ENCODE peak calls at places on chromosomes 16 and 17, in nine cellular contexts. V, U, M, G, A, E, C, H and X are unnamed samples.

GRCh38 chr16:3731126-3731935 is 14.0 kb upstream of the TRAP1 start:
- DNase-seq in V (no peak), U (no peak), M (no peak), G (no peak), A (no peak), E (no peak), C (no peak), H (no peak), X (no peak)

GRCh38 chr16:25126820-25127232 is 15.3 kb downstream of the LCMT1 start:
- DNase-seq in V (no peak), U (peak; percentile 84), M (peak; percentile 91), G (no peak), A (no peak), E (no peak), C (peak; percentile 22), H (no peak), X (no peak)

GRCh38 chr16:4373356-4373908 is 1.8 kb downstream of the VASN start:
- DNase-seq in V (no peak), U (no peak), M (no peak), G (no peak), A (no peak), E (no peak), C (no peak), H (no peak), X (no peak)

GRCh38 chr17:31156326-31156725 is 61.5 kb downstream of the NF1 start:
- DNase-seq in V (no peak), U (peak; percentile 12), M (peak; percentile 59), G (no peak), A (no peak), E (no peak), C (no peak), H (no peak), X (no peak)

GRCh38 chr16:81185416-81185815 is 53.1 kb upstream of the BCO1 start:
- DNase-seq in V (no peak), U (no peak), M (no peak), G (no peak), A (no peak), E (no peak), C (no peak), H (no peak), X (no peak)

GRCh38 chr16:68235105-68235881 is 634 bp downstream of the ESRP2 start:
- DNase-seq in V (no peak), U (no peak), M (no peak), G (no peak), A (no peak), E (no peak), C (no peak), H (no peak), X (peak; percentile 70)

GRCh38 chr17:77741109-77741508 is 217.4 kb upstream of the TNRC6C start:
- DNase-seq in V (no peak), U (no peak), M (no peak), G (no peak), A (no peak), E (no peak), C (no peak), H (peak; percentile 28), X (no peak)

GRCh38 chr17:8941520-8941919 is 24.0 kb downstream of the PIK3R5 start:
- DNase-seq in V (no peak), U (no peak), M (no peak), G (no peak), A (no peak), E (no peak), C (no peak), H (peak; percentile 53), X (no peak)

GRCh38 chr17:45924332-45924820 is 30.0 kb downstream of the MAPT start:
- DNase-seq in V (no peak), U (no peak), M (no peak), G (no peak), A (no peak), E (no peak), C (no peak), H (no peak), X (no peak)

GRCh38 chr16:1277945-1278282 is 22.0 kb downstream of the TPSD1 start:
- DNase-seq in V (no peak), U (no peak), M (no peak), G (no peak), A (no peak), E (peak; percentile 82), C (no peak), H (no peak), X (no peak)

GRCh38 chr16:1279081-1279944 is 23.4 kb downstream of the TPSD1 start:
- DNase-seq in V (no peak), U (no peak), M (no peak), G (no peak), A (no peak), E (no peak), C (no peak), H (no peak), X (no peak)

GRCh38 chr16:1279945-1280589 is 24.2 kb downstream of the TPSD1 start:
- DNase-seq in V (no peak), U (no peak), M (no peak), G (no peak), A (no peak), E (peak; percentile 82), C (no peak), H (no peak), X (peak; percentile 67)

GRCh38 chr16:1277016-1277944 is 21.4 kb downstream of the TPSD1 start:
- DNase-seq in V (no peak), U (no peak), M (no peak), G (no peak), A (no peak), E (peak; percentile 81), C (no peak), H (no peak), X (no peak)

GRCh38 chr16:1278456-1278855 is 22.6 kb downstream of the TPSD1 start:
- DNase-seq in V (no peak), U (no peak), M (no peak), G (no peak), A (no peak), E (peak; percentile 85), C (no peak), H (no peak), X (peak; percentile 73)
- TF ChIP-seq CTCF in V (no peak), U (no peak), M (no peak), G (no peak), A (no peak), E (no peak), C (no peak), H (no peak), X (peak; percentile 58)

GRCh38 chr17:76540381-76541300 is 797 bp downstream of the PRCD start:
- DNase-seq in V (peak; percentile 97), U (peak; percentile 96), M (peak; percentile 94), G (peak; percentile 76), A (peak; percentile 85), E (peak; percentile 96), C (peak; percentile 93), H (no peak), X (peak; percentile 92)
- TF ChIP-seq CTCF in V (peak; percentile 47), U (peak; percentile 6), M (peak; percentile 17), G (peak; percentile 4), A (no peak), E (no peak), C (peak; percentile 17), H (no peak), X (peak; percentile 44)

GRCh38 chr16:11100239-11100750 is 155.7 kb downstream of the SOCS1 start:
- DNase-seq in V (peak; percentile 70), U (peak; percentile 93), M (peak; percentile 94), G (peak; percentile 74), A (peak; percentile 18), E (no peak), C (no peak), H (no peak), X (no peak)

GRCh38 chr16:11099672-11100195 is 155.4 kb downstream of the CLEC16A start:
- DNase-seq in V (no peak), U (no peak), M (no peak), G (no peak), A (no peak), E (no peak), C (no peak), H (no peak), X (no peak)

GRCh38 chr16:11102523-11102898 is 153.5 kb downstream of the SOCS1 start:
- DNase-seq in V (no peak), U (no peak), M (no peak), G (no peak), A (no peak), E (no peak), C (no peak), H (no peak), X (no peak)

GRCh38 chr16:11101283-11101682 is 154.7 kb downstream of the SOCS1 start:
- DNase-seq in V (no peak), U (no peak), M (no peak), G (no peak), A (no peak), E (no peak), C (no peak), H (no peak), X (no peak)

GRCh38 chr16:11101695-11102522 is 154.1 kb downstream of the SOCS1 start:
- DNase-seq in V (no peak), U (peak; percentile 90), M (peak; percentile 41), G (no peak), A (no peak), E (no peak), C (no peak), H (no peak), X (no peak)
- TF ChIP-seq CTCF in V (peak; percentile 42), U (peak; percentile 42), M (peak; percentile 15), G (no peak), A (no peak), E (no peak), C (no peak), H (no peak), X (no peak)

GRCh38 chr17:49002331-49002730 is 5.1 kb downstream of the IGF2BP1 start:
- DNase-seq in V (no peak), U (no peak), M (no peak), G (no peak), A (no peak), E (no peak), C (no peak), H (no peak), X (no peak)

GRCh38 chr17:49000943-49001342 is 3.8 kb downstream of the IGF2BP1 start:
- DNase-seq in V (no peak), U (no peak), M (no peak), G (no peak), A (no peak), E (no peak), C (no peak), H (no peak), X (no peak)

GRCh38 chr17:49003557-49004511 is 6.6 kb downstream of the IGF2BP1 start:
- DNase-seq in V (no peak), U (peak; percentile 49), M (no peak), G (no peak), A (peak; percentile 41), E (peak; percentile 84), C (no peak), H (no peak), X (peak; percentile 68)

GRCh38 chr17:49002766-49003165 is 5.6 kb downstream of the IGF2BP1 start:
- DNase-seq in V (no peak), U (no peak), M (no peak), G (no peak), A (no peak), E (no peak), C (no peak), H (no peak), X (no peak)

GRCh38 chr17:49001671-49002070 is 4.5 kb downstream of the IGF2BP1 start:
- DNase-seq in V (no peak), U (no peak), M (no peak), G (no peak), A (no peak), E (no peak), C (no peak), H (no peak), X (no peak)
- TF ChIP-seq CTCF in V (no peak), U (no peak), M (no peak), G (no peak), A (no peak), E (no peak), C (no peak), H (no peak), X (no peak)